ENCODE peak calls at places on chromosomes 7 and 10, in six cellular contexts. One of them, this sample, is unnamed.

GRCh38 chr7:152519290-152519689 is 83.5 kb upstream of the KMT2C start:
- DNase-seq in ovary: no peak
- DNase-seq in foreskin fibroblast: no peak
- DNase-seq in choroid plexus epithelial cell: no peak
- DNase-seq in neural progenitor cell: no peak
- DNase-seq in PC-9: no peak
- DNase-seq in this sample: no peak

GRCh38 chr10:123614888-123615287 is 51.3 kb upstream of the GPR26 start:
- DNase-seq in ovary: peak
- DNase-seq in foreskin fibroblast: peak
- DNase-seq in choroid plexus epithelial cell: peak
- DNase-seq in neural progenitor cell: peak
- DNase-seq in PC-9: peak
- DNase-seq in this sample: no peak

GRCh38 chr7:81330108-81330507 is 411.3 kb upstream of the SEMA3C start:
- DNase-seq in ovary: no peak
- DNase-seq in foreskin fibroblast: no peak
- DNase-seq in choroid plexus epithelial cell: no peak
- DNase-seq in neural progenitor cell: no peak
- DNase-seq in PC-9: no peak
- DNase-seq in this sample: no peak

GRCh38 chr10:5999440-6000165 is 22.3 kb upstream of the IL15RA start:
- DNase-seq in ovary: no peak
- DNase-seq in foreskin fibroblast: no peak
- DNase-seq in choroid plexus epithelial cell: no peak
- DNase-seq in neural progenitor cell: no peak
- DNase-seq in PC-9: no peak
- DNase-seq in this sample: no peak

GRCh38 chr7:22178735-22179134 is 178.2 kb downstream of the RAPGEF5 start:
- DNase-seq in ovary: no peak
- DNase-seq in foreskin fibroblast: no peak
- DNase-seq in choroid plexus epithelial cell: no peak
- DNase-seq in neural progenitor cell: no peak
- DNase-seq in PC-9: no peak
- DNase-seq in this sample: no peak

GRCh38 chr10:49605177-49605938 is 4.8 kb upstream of the SLC18A3 start:
- DNase-seq in ovary: no peak
- DNase-seq in foreskin fibroblast: no peak
- DNase-seq in choroid plexus epithelial cell: no peak
- DNase-seq in neural progenitor cell: no peak
- DNase-seq in PC-9: no peak
- DNase-seq in this sample: no peak

GRCh38 chr10:120995768-120996167 is 144.6 kb downstream of the WDR11 start:
- DNase-seq in ovary: no peak
- DNase-seq in foreskin fibroblast: no peak
- DNase-seq in choroid plexus epithelial cell: no peak
- DNase-seq in neural progenitor cell: no peak
- DNase-seq in PC-9: no peak
- DNase-seq in this sample: no peak

GRCh38 chr7:82017334-82017943 is 247.6 kb upstream of the HGF start:
- DNase-seq in ovary: no peak
- DNase-seq in foreskin fibroblast: peak
- DNase-seq in choroid plexus epithelial cell: peak
- DNase-seq in neural progenitor cell: peak
- DNase-seq in PC-9: no peak
- DNase-seq in this sample: no peak

GRCh38 chr10:32446701-32447406 is 914 bp downstream of the CCDC7 start:
- DNase-seq in ovary: no peak
- DNase-seq in foreskin fibroblast: peak
- DNase-seq in choroid plexus epithelial cell: peak
- DNase-seq in neural progenitor cell: no peak
- DNase-seq in PC-9: no peak
- DNase-seq in this sample: no peak

GRCh38 chr10:29067161-29067560 is 221.7 kb upstream of the LYZL1 start:
- DNase-seq in ovary: no peak
- DNase-seq in foreskin fibroblast: peak
- DNase-seq in choroid plexus epithelial cell: peak
- DNase-seq in neural progenitor cell: no peak
- DNase-seq in PC-9: no peak
- DNase-seq in this sample: peak

GRCh38 chr10:19043431-19043830 is 5.2 kb upstream of the MALRD1 start:
- DNase-seq in ovary: no peak
- DNase-seq in foreskin fibroblast: no peak
- DNase-seq in choroid plexus epithelial cell: peak
- DNase-seq in neural progenitor cell: no peak
- DNase-seq in PC-9: no peak
- DNase-seq in this sample: no peak

GRCh38 chr7:15086171-15086745 is 183.7 kb upstream of the DGKB start:
- DNase-seq in ovary: no peak
- DNase-seq in foreskin fibroblast: peak
- DNase-seq in choroid plexus epithelial cell: peak
- DNase-seq in neural progenitor cell: no peak
- DNase-seq in PC-9: no peak
- DNase-seq in this sample: peak

GRCh38 chr10:122154733-122155366 is 116.2 kb upstream of the BTBD16 start:
- DNase-seq in ovary: peak
- DNase-seq in foreskin fibroblast: peak
- DNase-seq in choroid plexus epithelial cell: peak
- DNase-seq in neural progenitor cell: peak
- DNase-seq in PC-9: no peak
- DNase-seq in this sample: peak

GRCh38 chr7:104089622-104090021 is 100.2 kb upstream of the RELN start:
- DNase-seq in ovary: no peak
- DNase-seq in foreskin fibroblast: no peak
- DNase-seq in choroid plexus epithelial cell: no peak
- DNase-seq in neural progenitor cell: no peak
- DNase-seq in PC-9: no peak
- DNase-seq in this sample: no peak

GRCh38 chr7:24346716-24347115 is 62.7 kb downstream of the NPY start:
- DNase-seq in ovary: no peak
- DNase-seq in foreskin fibroblast: no peak
- DNase-seq in choroid plexus epithelial cell: no peak
- DNase-seq in neural progenitor cell: no peak
- DNase-seq in PC-9: no peak
- DNase-seq in this sample: no peak

GRCh38 chr10:23069019-23069665 is 26.2 kb upstream of the MSRB2 start:
- DNase-seq in ovary: no peak
- DNase-seq in foreskin fibroblast: no peak
- DNase-seq in choroid plexus epithelial cell: no peak
- DNase-seq in neural progenitor cell: no peak
- DNase-seq in PC-9: no peak
- DNase-seq in this sample: no peak

GRCh38 chr10:60349426-60349825 is 40.2 kb downstream of the ANK3 start:
- DNase-seq in ovary: no peak
- DNase-seq in foreskin fibroblast: peak
- DNase-seq in choroid plexus epithelial cell: no peak
- DNase-seq in neural progenitor cell: no peak
- DNase-seq in PC-9: no peak
- DNase-seq in this sample: no peak

GRCh38 chr10:127150136-127150535 is 46.3 kb downstream of the INSYN2A start:
- DNase-seq in ovary: no peak
- DNase-seq in foreskin fibroblast: peak
- DNase-seq in choroid plexus epithelial cell: peak
- DNase-seq in neural progenitor cell: no peak
- DNase-seq in PC-9: no peak
- DNase-seq in this sample: no peak

GRCh38 chr7:12403287-12404181 is at the start of gene VWDE:
- DNase-seq in ovary: no peak
- DNase-seq in foreskin fibroblast: peak
- DNase-seq in choroid plexus epithelial cell: peak
- DNase-seq in neural progenitor cell: peak
- DNase-seq in PC-9: peak
- DNase-seq in this sample: no peak

GRCh38 chr10:93921338-93921737 is 27.6 kb downstream of the SLC35G1 start:
- DNase-seq in ovary: no peak
- DNase-seq in foreskin fibroblast: no peak
- DNase-seq in choroid plexus epithelial cell: no peak
- DNase-seq in neural progenitor cell: peak
- DNase-seq in PC-9: no peak
- DNase-seq in this sample: no peak

GRCh38 chr7:9488555-9488954 is 1055.1 kb downstream of the NXPH1 start:
- DNase-seq in ovary: no peak
- DNase-seq in foreskin fibroblast: peak
- DNase-seq in choroid plexus epithelial cell: peak
- DNase-seq in neural progenitor cell: no peak
- DNase-seq in PC-9: no peak
- DNase-seq in this sample: no peak

GRCh38 chr10:6864142-6864541 is 284.1 kb upstream of the PRKCQ start:
- DNase-seq in ovary: no peak
- DNase-seq in foreskin fibroblast: no peak
- DNase-seq in choroid plexus epithelial cell: no peak
- DNase-seq in neural progenitor cell: no peak
- DNase-seq in PC-9: no peak
- DNase-seq in this sample: no peak

GRCh38 chr7:69678794-69679103 is 80.5 kb downstream of the AUTS2 start:
- DNase-seq in ovary: no peak
- DNase-seq in foreskin fibroblast: no peak
- DNase-seq in choroid plexus epithelial cell: no peak
- DNase-seq in neural progenitor cell: no peak
- DNase-seq in PC-9: no peak
- DNase-seq in this sample: no peak

GRCh38 chr7:80439894-80440811 is 71.7 kb downstream of the GNAT3 start:
- DNase-seq in ovary: no peak
- DNase-seq in foreskin fibroblast: peak
- DNase-seq in choroid plexus epithelial cell: peak
- DNase-seq in neural progenitor cell: no peak
- DNase-seq in PC-9: no peak
- DNase-seq in this sample: peak

GRCh38 chr7:116661741-116662329 is 10.2 kb upstream of the MET start:
- DNase-seq in ovary: no peak
- DNase-seq in foreskin fibroblast: no peak
- DNase-seq in choroid plexus epithelial cell: no peak
- DNase-seq in neural progenitor cell: peak
- DNase-seq in PC-9: no peak
- DNase-seq in this sample: no peak

GRCh38 chr10:103969436-103969835 is 2.5 kb downstream of the SLK start:
- DNase-seq in ovary: no peak
- DNase-seq in foreskin fibroblast: no peak
- DNase-seq in choroid plexus epithelial cell: no peak
- DNase-seq in neural progenitor cell: no peak
- DNase-seq in PC-9: no peak
- DNase-seq in this sample: no peak

GRCh38 chr7:114645451-114645850 is 230.8 kb downstream of the FOXP2 start:
- DNase-seq in ovary: no peak
- DNase-seq in foreskin fibroblast: no peak
- DNase-seq in choroid plexus epithelial cell: no peak
- DNase-seq in neural progenitor cell: peak
- DNase-seq in PC-9: no peak
- DNase-seq in this sample: no peak

GRCh38 chr7:76108540-76109233 is 60.8 kb downstream of the MDH2 start:
- DNase-seq in ovary: peak
- DNase-seq in foreskin fibroblast: peak
- DNase-seq in choroid plexus epithelial cell: peak
- DNase-seq in neural progenitor cell: no peak
- DNase-seq in PC-9: peak
- DNase-seq in this sample: no peak

GRCh38 chr10:107687702-107688101 is 523.2 kb upstream of the SORCS1 start:
- DNase-seq in ovary: no peak
- DNase-seq in foreskin fibroblast: peak
- DNase-seq in choroid plexus epithelial cell: no peak
- DNase-seq in neural progenitor cell: no peak
- DNase-seq in PC-9: no peak
- DNase-seq in this sample: no peak

GRCh38 chr10:88129013-88129412 is 265.6 kb downstream of the PTEN start:
- DNase-seq in ovary: no peak
- DNase-seq in foreskin fibroblast: no peak
- DNase-seq in choroid plexus epithelial cell: no peak
- DNase-seq in neural progenitor cell: no peak
- DNase-seq in PC-9: no peak
- DNase-seq in this sample: no peak

DNA sequence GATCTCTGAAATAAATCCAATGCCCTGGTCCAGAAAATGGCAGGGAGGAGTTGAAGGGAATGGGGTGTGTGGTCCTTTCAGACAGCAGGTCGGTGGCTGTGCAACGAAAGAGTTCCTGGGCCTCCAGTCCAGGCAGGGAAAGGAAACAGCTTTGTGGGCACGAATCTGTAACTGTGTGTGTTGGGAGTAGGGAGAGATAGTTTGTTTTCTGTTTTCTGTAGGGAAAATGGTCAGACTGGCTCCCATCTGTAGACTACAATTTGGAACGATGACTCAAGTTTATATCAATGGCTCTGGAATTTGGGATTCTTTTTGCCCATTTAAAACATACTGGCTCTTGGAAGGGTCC is 2.6 kb upstream of the HOXA9 start:
- DNase-seq in ovary: no peak
- DNase-seq in foreskin fibroblast: peak
- DNase-seq in choroid plexus epithelial cell: no peak
- DNase-seq in neural progenitor cell: no peak
- DNase-seq in PC-9: no peak
- DNase-seq in this sample: no peak
- H3K4me3 ChIP-seq in ovary: peak
- H3K4me3 ChIP-seq in foreskin fibroblast: peak
- H3K4me3 ChIP-seq in choroid plexus epithelial cell: no peak
- H3K4me3 ChIP-seq in neural progenitor cell: no peak
- H3K4me3 ChIP-seq in PC-9: no peak
- H3K4me3 ChIP-seq in this sample: peak

GRCh38 chr10:129768437-129769355 is 195.4 kb downstream of the EBF3 start:
- DNase-seq in ovary: no peak
- DNase-seq in foreskin fibroblast: no peak
- DNase-seq in choroid plexus epithelial cell: no peak
- DNase-seq in neural progenitor cell: peak
- DNase-seq in PC-9: no peak
- DNase-seq in this sample: no peak
- TF ChIP-seq CTCF in ovary: no peak
- TF ChIP-seq CTCF in foreskin fibroblast: no peak
- TF ChIP-seq CTCF in choroid plexus epithelial cell: no peak
- TF ChIP-seq CTCF in neural progenitor cell: peak
- TF ChIP-seq CTCF in PC-9: no peak
- TF ChIP-seq CTCF in this sample: no peak

GRCh38 chr7:84985073-84985784 is 201.6 kb downstream of the SEMA3D start:
- DNase-seq in ovary: no peak
- DNase-seq in foreskin fibroblast: no peak
- DNase-seq in choroid plexus epithelial cell: peak
- DNase-seq in neural progenitor cell: no peak
- DNase-seq in PC-9: no peak
- DNase-seq in this sample: no peak
- H3K4me3 ChIP-seq in ovary: no peak
- H3K4me3 ChIP-seq in foreskin fibroblast: no peak
- H3K4me3 ChIP-seq in choroid plexus epithelial cell: no peak
- H3K4me3 ChIP-seq in neural progenitor cell: no peak
- H3K4me3 ChIP-seq in PC-9: no peak
- H3K4me3 ChIP-seq in this sample: no peak

DNA sequence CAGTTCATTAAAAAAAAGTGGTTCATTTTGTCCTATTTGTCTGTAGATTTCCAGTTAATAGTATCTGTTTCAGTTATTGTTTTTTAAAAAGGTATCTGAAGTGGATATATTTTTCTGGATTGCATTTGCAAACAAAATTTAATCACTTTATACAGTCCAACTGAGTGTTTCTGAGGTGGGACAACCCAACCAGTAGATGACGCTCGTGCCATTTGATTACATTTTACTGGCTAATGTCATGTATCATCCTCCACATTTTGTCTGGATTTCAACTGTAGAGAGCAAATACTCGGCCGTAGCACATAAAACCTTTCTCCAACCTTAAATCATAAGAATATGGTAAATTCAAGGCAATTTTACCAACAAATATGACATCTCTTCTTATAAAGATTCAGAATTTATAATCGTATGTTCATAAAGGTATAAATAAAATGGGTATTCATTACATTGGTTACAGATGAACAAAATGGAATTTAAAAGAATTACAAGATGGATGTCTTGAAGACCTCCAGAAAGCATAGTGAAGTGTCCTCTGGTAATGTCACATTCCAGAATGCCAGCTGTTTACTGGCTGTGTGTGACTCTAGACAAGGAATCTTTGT is 789.0 kb downstream of the PHTF2 start:
- DNase-seq in ovary: no peak
- DNase-seq in foreskin fibroblast: peak
- DNase-seq in choroid plexus epithelial cell: peak
- DNase-seq in neural progenitor cell: peak
- DNase-seq in PC-9: peak
- DNase-seq in this sample: no peak
- TF ChIP-seq CTCF in ovary: no peak
- TF ChIP-seq CTCF in foreskin fibroblast: peak
- TF ChIP-seq CTCF in choroid plexus epithelial cell: peak
- TF ChIP-seq CTCF in neural progenitor cell: peak
- TF ChIP-seq CTCF in PC-9: peak
- TF ChIP-seq CTCF in this sample: peak